ENCODE peak calls at places on chromosomes 12 and 14, in seven cellular contexts. One of them, this sample, is unnamed.
A peak's percentile ranks its signal among the peaks of the same experiment; 100 is the strongest.

GRCh38 chr14:101980700-101981099 is 16.3 kb downstream of the DYNC1H1 start:
- DNase-seq in vagina: peak; percentile 93
- DNase-seq in testis: peak; percentile 40
- DNase-seq in body of pancreas: peak; percentile 88
- DNase-seq in fibroblast of the aortic adventitia: peak; percentile 99
- DNase-seq in hepatocyte: peak; percentile 73
- DNase-seq in brain microvascular endothelial cell: peak; percentile 92
- DNase-seq in this sample: no peak

GRCh38 chr14:77203611-77204456 is 22.2 kb downstream of the TMEM63C start:
- DNase-seq in vagina: no peak
- DNase-seq in testis: no peak
- DNase-seq in body of pancreas: no peak
- DNase-seq in fibroblast of the aortic adventitia: no peak
- DNase-seq in hepatocyte: peak; percentile 63
- DNase-seq in brain microvascular endothelial cell: no peak
- DNase-seq in this sample: no peak

GRCh38 chr12:104852102-104852501 is 106.0 kb downstream of the SLC41A2 start:
- DNase-seq in vagina: no peak
- DNase-seq in testis: no peak
- DNase-seq in body of pancreas: no peak
- DNase-seq in fibroblast of the aortic adventitia: no peak
- DNase-seq in hepatocyte: no peak
- DNase-seq in brain microvascular endothelial cell: no peak
- DNase-seq in this sample: no peak

GRCh38 chr14:50928002-50928635 is 16.2 kb downstream of the PYGL start:
- DNase-seq in vagina: no peak
- DNase-seq in testis: no peak
- DNase-seq in body of pancreas: no peak
- DNase-seq in fibroblast of the aortic adventitia: peak; percentile 93
- DNase-seq in hepatocyte: no peak
- DNase-seq in brain microvascular endothelial cell: no peak
- DNase-seq in this sample: no peak

GRCh38 chr12:119671070-119671469 is 3.1 kb downstream of the PRKAB1 start:
- DNase-seq in vagina: no peak
- DNase-seq in testis: no peak
- DNase-seq in body of pancreas: no peak
- DNase-seq in fibroblast of the aortic adventitia: no peak
- DNase-seq in hepatocyte: no peak
- DNase-seq in brain microvascular endothelial cell: no peak
- DNase-seq in this sample: no peak

GRCh38 chr12:45729233-45730115 is at the start of gene ARID2:
- DNase-seq in vagina: no peak
- DNase-seq in testis: peak; percentile 62
- DNase-seq in body of pancreas: peak; percentile 70
- DNase-seq in fibroblast of the aortic adventitia: peak; percentile 73
- DNase-seq in hepatocyte: peak; percentile 83
- DNase-seq in brain microvascular endothelial cell: peak; percentile 32
- DNase-seq in this sample: peak; percentile 77

GRCh38 chr12:119176267-119177055 is 2.3 kb upstream of the HSPB8 start:
- DNase-seq in vagina: peak; percentile 95
- DNase-seq in testis: peak; percentile 81
- DNase-seq in body of pancreas: peak; percentile 80
- DNase-seq in fibroblast of the aortic adventitia: peak; percentile 92
- DNase-seq in hepatocyte: peak; percentile 96
- DNase-seq in brain microvascular endothelial cell: peak; percentile 96
- DNase-seq in this sample: peak; percentile 88

GRCh38 chr12:851343-851742 is 98.2 kb downstream of the RAD52 start:
- DNase-seq in vagina: no peak
- DNase-seq in testis: no peak
- DNase-seq in body of pancreas: no peak
- DNase-seq in fibroblast of the aortic adventitia: peak; percentile 81
- DNase-seq in hepatocyte: no peak
- DNase-seq in brain microvascular endothelial cell: no peak
- DNase-seq in this sample: peak; percentile 57

GRCh38 chr14:22976620-22977433 is 5.5 kb downstream of the AJUBA start:
- DNase-seq in vagina: no peak
- DNase-seq in testis: no peak
- DNase-seq in body of pancreas: peak; percentile 55
- DNase-seq in fibroblast of the aortic adventitia: peak; percentile 61
- DNase-seq in hepatocyte: peak; percentile 80
- DNase-seq in brain microvascular endothelial cell: peak; percentile 33
- DNase-seq in this sample: peak; percentile 76

GRCh38 chr14:52895000-52895399 is 55.9 kb downstream of the FERMT2 start:
- DNase-seq in vagina: no peak
- DNase-seq in testis: no peak
- DNase-seq in body of pancreas: no peak
- DNase-seq in fibroblast of the aortic adventitia: no peak
- DNase-seq in hepatocyte: no peak
- DNase-seq in brain microvascular endothelial cell: peak; percentile 43
- DNase-seq in this sample: no peak

GRCh38 chr12:6364037-6364360 is 11.4 kb downstream of the SCNN1A start:
- DNase-seq in vagina: no peak
- DNase-seq in testis: no peak
- DNase-seq in body of pancreas: no peak
- DNase-seq in fibroblast of the aortic adventitia: no peak
- DNase-seq in hepatocyte: no peak
- DNase-seq in brain microvascular endothelial cell: no peak
- DNase-seq in this sample: no peak

GRCh38 chr12:86666311-86666710 is 410.1 kb upstream of the MGAT4C start:
- DNase-seq in vagina: no peak
- DNase-seq in testis: no peak
- DNase-seq in body of pancreas: no peak
- DNase-seq in fibroblast of the aortic adventitia: peak; percentile 2
- DNase-seq in hepatocyte: no peak
- DNase-seq in brain microvascular endothelial cell: no peak
- DNase-seq in this sample: no peak

GRCh38 chr12:86669010-86669409 is 412.8 kb upstream of the MGAT4C start:
- DNase-seq in vagina: no peak
- DNase-seq in testis: no peak
- DNase-seq in body of pancreas: no peak
- DNase-seq in fibroblast of the aortic adventitia: no peak
- DNase-seq in hepatocyte: no peak
- DNase-seq in brain microvascular endothelial cell: no peak
- DNase-seq in this sample: no peak

GRCh38 chr12:86675197-86675596 is 419.0 kb upstream of the MGAT4C start:
- DNase-seq in vagina: no peak
- DNase-seq in testis: no peak
- DNase-seq in body of pancreas: no peak
- DNase-seq in fibroblast of the aortic adventitia: no peak
- DNase-seq in hepatocyte: no peak
- DNase-seq in brain microvascular endothelial cell: no peak
- DNase-seq in this sample: no peak

GRCh38 chr12:86671001-86671400 is 414.8 kb upstream of the MGAT4C start:
- DNase-seq in vagina: no peak
- DNase-seq in testis: no peak
- DNase-seq in body of pancreas: no peak
- DNase-seq in fibroblast of the aortic adventitia: no peak
- DNase-seq in hepatocyte: no peak
- DNase-seq in brain microvascular endothelial cell: no peak
- DNase-seq in this sample: no peak
- TF ChIP-seq CTCF in vagina: no peak
- TF ChIP-seq CTCF in testis: no peak
- TF ChIP-seq CTCF in body of pancreas: no peak
- TF ChIP-seq CTCF in fibroblast of the aortic adventitia: no peak
- TF ChIP-seq CTCF in hepatocyte: no peak
- TF ChIP-seq CTCF in brain microvascular endothelial cell: no peak
- TF ChIP-seq CTCF in this sample: no peak

GRCh38 chr12:32545413-32545970 is 133.6 kb upstream of the DNM1L start:
- DNase-seq in vagina: no peak
- DNase-seq in testis: no peak
- DNase-seq in body of pancreas: no peak
- DNase-seq in fibroblast of the aortic adventitia: no peak
- DNase-seq in hepatocyte: no peak
- DNase-seq in brain microvascular endothelial cell: no peak
- DNase-seq in this sample: no peak

GRCh38 chr12:32551058-32551457 is 128.0 kb upstream of the DNM1L start:
- DNase-seq in vagina: no peak
- DNase-seq in testis: no peak
- DNase-seq in body of pancreas: no peak
- DNase-seq in fibroblast of the aortic adventitia: no peak
- DNase-seq in hepatocyte: no peak
- DNase-seq in brain microvascular endothelial cell: no peak
- DNase-seq in this sample: no peak

GRCh38 chr12:32548691-32549412 is 130.2 kb upstream of the DNM1L start:
- DNase-seq in vagina: no peak
- DNase-seq in testis: peak; percentile 48
- DNase-seq in body of pancreas: peak; percentile 41
- DNase-seq in fibroblast of the aortic adventitia: peak; percentile 96
- DNase-seq in hepatocyte: no peak
- DNase-seq in brain microvascular endothelial cell: peak; percentile 67
- DNase-seq in this sample: no peak

GRCh38 chr12:32546272-32546671 is 132.8 kb upstream of the DNM1L start:
- DNase-seq in vagina: no peak
- DNase-seq in testis: no peak
- DNase-seq in body of pancreas: no peak
- DNase-seq in fibroblast of the aortic adventitia: no peak
- DNase-seq in hepatocyte: no peak
- DNase-seq in brain microvascular endothelial cell: no peak
- DNase-seq in this sample: no peak

DNA sequence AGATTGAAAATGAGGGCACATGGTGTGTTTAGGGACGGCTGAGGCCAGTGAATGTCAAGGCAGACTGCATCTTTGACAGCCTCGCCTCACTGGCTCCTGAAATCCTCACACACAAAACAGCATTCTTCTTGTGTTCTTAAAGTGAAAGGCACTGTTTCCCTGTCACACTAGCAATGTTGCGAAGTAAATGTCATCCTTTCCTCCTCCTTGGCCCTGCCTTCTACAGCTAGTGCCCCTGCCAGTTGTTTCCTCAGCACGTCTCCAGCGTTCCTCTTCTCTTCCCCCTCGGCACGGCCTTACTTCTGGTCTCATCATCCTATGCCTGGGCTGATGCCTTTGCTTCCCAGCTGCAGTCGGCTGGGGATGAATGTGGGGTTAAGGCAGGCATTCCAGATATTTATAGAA is 129.4 kb upstream of the DNM1L start:
- DNase-seq in vagina: no peak
- DNase-seq in testis: peak; percentile 27
- DNase-seq in body of pancreas: no peak
- DNase-seq in fibroblast of the aortic adventitia: peak; percentile 76
- DNase-seq in hepatocyte: peak; percentile 17
- DNase-seq in brain microvascular endothelial cell: peak; percentile 54
- DNase-seq in this sample: no peak
- H3K4me3 ChIP-seq in vagina: no peak overlapping the region
- H3K4me3 ChIP-seq in testis: no peak overlapping the region
- H3K4me3 ChIP-seq in body of pancreas: no peak overlapping the region
- H3K4me3 ChIP-seq in fibroblast of the aortic adventitia: peak overlapping the region; percentile 34
- H3K4me3 ChIP-seq in hepatocyte: no peak overlapping the region
- H3K4me3 ChIP-seq in brain microvascular endothelial cell: no peak overlapping the region
- H3K4me3 ChIP-seq in this sample: no peak overlapping the region

DNA sequence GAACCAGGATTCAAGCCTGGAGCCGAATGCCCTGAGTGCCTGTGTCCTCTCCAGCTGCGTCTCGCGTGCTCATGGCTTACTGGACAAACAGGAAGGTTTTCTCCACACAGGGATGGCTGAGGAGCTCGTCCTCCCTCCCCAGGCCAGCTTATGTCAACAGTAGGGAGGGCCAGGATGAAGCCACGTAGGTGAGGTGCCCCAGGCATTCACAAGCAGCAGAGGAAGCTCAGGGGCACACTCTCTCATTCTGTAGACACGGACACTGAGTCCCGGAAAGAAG is 49.3 kb downstream of the TRPV4 start:
- DNase-seq in vagina: no peak
- DNase-seq in testis: no peak
- DNase-seq in body of pancreas: no peak
- DNase-seq in fibroblast of the aortic adventitia: no peak
- DNase-seq in hepatocyte: no peak
- DNase-seq in brain microvascular endothelial cell: no peak
- DNase-seq in this sample: no peak
- TF ChIP-seq CTCF in vagina: no peak
- TF ChIP-seq CTCF in testis: no peak
- TF ChIP-seq CTCF in body of pancreas: no peak
- TF ChIP-seq CTCF in fibroblast of the aortic adventitia: no peak
- TF ChIP-seq CTCF in hepatocyte: no peak
- TF ChIP-seq CTCF in brain microvascular endothelial cell: no peak
- TF ChIP-seq CTCF in this sample: no peak

DNA sequence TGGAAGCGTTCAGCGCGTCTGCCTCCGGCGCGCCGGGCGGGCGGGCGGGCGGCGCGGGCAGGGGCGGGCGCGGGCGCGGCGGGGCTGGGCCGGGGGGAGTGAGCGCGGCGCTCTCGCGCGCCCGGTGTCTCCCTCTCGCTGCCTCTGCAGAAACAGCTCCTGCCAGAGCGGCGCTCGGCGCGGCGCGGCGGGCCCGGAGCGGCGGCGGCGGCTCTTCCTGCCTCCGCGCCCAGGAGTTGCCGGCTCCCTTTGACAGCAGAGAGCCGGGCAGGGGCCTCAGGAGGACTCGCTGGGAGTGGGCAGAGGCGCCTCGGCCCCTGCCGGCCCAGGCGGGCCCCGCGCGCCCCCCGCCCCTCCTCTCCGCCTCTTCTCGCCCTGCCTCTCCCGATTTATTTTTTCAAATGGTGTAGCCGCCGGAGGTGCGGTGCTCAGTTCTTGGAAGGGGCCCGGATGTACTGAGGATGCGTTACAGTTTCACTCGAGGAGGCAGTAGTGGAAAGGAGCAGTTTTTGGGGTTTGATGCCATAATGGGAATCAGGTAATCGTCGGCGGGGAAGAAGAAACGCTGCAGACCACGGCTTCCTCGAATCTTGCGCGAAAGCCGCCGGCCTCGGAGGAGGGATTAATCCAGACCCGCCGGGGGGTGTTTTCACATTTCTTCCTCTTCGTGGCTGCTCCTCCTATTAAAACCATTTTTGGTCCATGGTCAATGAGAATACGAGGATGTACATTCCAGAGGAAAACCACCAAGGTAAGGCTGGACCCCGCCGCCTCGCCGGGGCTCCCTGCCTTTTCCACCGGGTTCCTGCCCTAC is at the start of gene CACNA1C:
- DNase-seq in vagina: no peak
- DNase-seq in testis: peak; percentile 59
- DNase-seq in body of pancreas: peak; percentile 33
- DNase-seq in fibroblast of the aortic adventitia: peak; percentile 62
- DNase-seq in hepatocyte: peak; percentile 87
- DNase-seq in brain microvascular endothelial cell: no peak
- DNase-seq in this sample: peak; percentile 75
- H3K4me3 ChIP-seq in vagina: peak within 1 kb of the TSS; percentile 62
- H3K4me3 ChIP-seq in testis: peak within 1 kb of the TSS; percentile 66
- H3K4me3 ChIP-seq in body of pancreas: no peak within 1 kb of the TSS
- H3K4me3 ChIP-seq in fibroblast of the aortic adventitia: peak within 1 kb of the TSS; percentile 85
- H3K4me3 ChIP-seq in hepatocyte: peak within 1 kb of the TSS; percentile 72
- H3K4me3 ChIP-seq in brain microvascular endothelial cell: peak within 1 kb of the TSS; percentile 53
- H3K4me3 ChIP-seq in this sample: peak within 1 kb of the TSS; percentile 64

GRCh38 chr12:18552829-18553228 is 185.0 kb downstream of the PLCZ1 start:
- DNase-seq in vagina: no peak
- DNase-seq in testis: no peak
- DNase-seq in body of pancreas: no peak
- DNase-seq in fibroblast of the aortic adventitia: no peak
- DNase-seq in hepatocyte: no peak
- DNase-seq in brain microvascular endothelial cell: no peak
- DNase-seq in this sample: no peak

GRCh38 chr12:18551703-18552102 is 186.1 kb downstream of the PLCZ1 start:
- DNase-seq in vagina: no peak
- DNase-seq in testis: no peak
- DNase-seq in body of pancreas: no peak
- DNase-seq in fibroblast of the aortic adventitia: no peak
- DNase-seq in hepatocyte: no peak
- DNase-seq in brain microvascular endothelial cell: no peak
- DNase-seq in this sample: no peak

GRCh38 chr12:18546399-18546798 is 191.4 kb downstream of the PLCZ1 start:
- DNase-seq in vagina: no peak
- DNase-seq in testis: no peak
- DNase-seq in body of pancreas: no peak
- DNase-seq in fibroblast of the aortic adventitia: peak; percentile 75
- DNase-seq in hepatocyte: peak; percentile 32
- DNase-seq in brain microvascular endothelial cell: peak; percentile 57
- DNase-seq in this sample: peak; percentile 70

GRCh38 chr12:18549598-18549997 is 188.2 kb downstream of the PLCZ1 start:
- DNase-seq in vagina: no peak
- DNase-seq in testis: no peak
- DNase-seq in body of pancreas: no peak
- DNase-seq in fibroblast of the aortic adventitia: no peak
- DNase-seq in hepatocyte: no peak
- DNase-seq in brain microvascular endothelial cell: no peak
- DNase-seq in this sample: no peak
- TF ChIP-seq CTCF in vagina: no peak
- TF ChIP-seq CTCF in testis: no peak
- TF ChIP-seq CTCF in body of pancreas: no peak
- TF ChIP-seq CTCF in fibroblast of the aortic adventitia: no peak
- TF ChIP-seq CTCF in hepatocyte: no peak
- TF ChIP-seq CTCF in brain microvascular endothelial cell: peak; percentile 40
- TF ChIP-seq CTCF in this sample: peak; percentile 11